ENCODE peak calls at places on chromosome 12, in ten cellular contexts. One of them, this sample, is unnamed.

GRCh38 chr12:120262852-120263724 is 2.4 kb downstream of the PXN start:
- DNase-seq in breast epithelium: no peak
- DNase-seq in Peyer's patch: no peak
- DNase-seq in effector memory CD4-positive, alpha-beta T cell: no peak
- DNase-seq in A549: no peak
- DNase-seq in prostate gland: no peak
- DNase-seq in heart left ventricle: no peak
- DNase-seq in pancreas: no peak
- DNase-seq in fibroblast of lung: no peak
- DNase-seq in mesenchymal stem cell: no peak
- DNase-seq in this sample: no peak

GRCh38 chr12:6500466-6500865 is 6.6 kb downstream of the NCAPD2 start:
- DNase-seq in breast epithelium: no peak
- DNase-seq in fibroblast of lung: no peak
- DNase-seq in Peyer's patch: no peak
- DNase-seq in prostate gland: no peak
- DNase-seq in heart left ventricle: no peak
- DNase-seq in A549: no peak
- DNase-seq in pancreas: no peak
- DNase-seq in mesenchymal stem cell: no peak
- DNase-seq in effector memory CD4-positive, alpha-beta T cell: no peak
- DNase-seq in this sample: no peak

GRCh38 chr12:63302269-63302940 is 151.4 kb upstream of the AVPR1A start:
- DNase-seq in heart left ventricle: no peak
- DNase-seq in prostate gland: no peak
- DNase-seq in A549: no peak
- DNase-seq in breast epithelium: no peak
- DNase-seq in pancreas: no peak
- DNase-seq in mesenchymal stem cell: peak; percentile 21
- DNase-seq in effector memory CD4-positive, alpha-beta T cell: no peak
- DNase-seq in Peyer's patch: no peak
- DNase-seq in fibroblast of lung: no peak
- DNase-seq in this sample: peak; percentile 38

GRCh38 chr12:50806176-50806575 is 36.5 kb upstream of the TMPRSS12 start:
- DNase-seq in prostate gland: no peak
- DNase-seq in mesenchymal stem cell: peak; percentile 48
- DNase-seq in heart left ventricle: no peak
- DNase-seq in fibroblast of lung: peak; percentile 23
- DNase-seq in Peyer's patch: no peak
- DNase-seq in effector memory CD4-positive, alpha-beta T cell: no peak
- DNase-seq in breast epithelium: no peak
- DNase-seq in pancreas: no peak
- DNase-seq in A549: no peak
- DNase-seq in this sample: no peak

GRCh38 chr12:132423251-132424117 is 66.5 kb upstream of the FBRSL1 start:
- DNase-seq in fibroblast of lung: no peak
- DNase-seq in pancreas: peak; percentile 20
- DNase-seq in mesenchymal stem cell: no peak
- DNase-seq in effector memory CD4-positive, alpha-beta T cell: peak; percentile 29
- DNase-seq in breast epithelium: no peak
- DNase-seq in A549: peak; percentile 57
- DNase-seq in heart left ventricle: no peak
- DNase-seq in Peyer's patch: no peak
- DNase-seq in prostate gland: no peak
- DNase-seq in this sample: no peak

GRCh38 chr12:126708492-126708896 is 1558.5 kb upstream of the TMEM132C start:
- DNase-seq in effector memory CD4-positive, alpha-beta T cell: no peak
- DNase-seq in heart left ventricle: no peak
- DNase-seq in Peyer's patch: no peak
- DNase-seq in breast epithelium: no peak
- DNase-seq in fibroblast of lung: no peak
- DNase-seq in prostate gland: no peak
- DNase-seq in A549: no peak
- DNase-seq in mesenchymal stem cell: no peak
- DNase-seq in pancreas: no peak
- DNase-seq in this sample: no peak

GRCh38 chr12:52151859-52152783 is 39.7 kb downstream of the KRT80 start:
- DNase-seq in prostate gland: peak; percentile 88
- DNase-seq in A549: peak; percentile 94
- DNase-seq in effector memory CD4-positive, alpha-beta T cell: peak; percentile 61
- DNase-seq in mesenchymal stem cell: peak; percentile 56
- DNase-seq in breast epithelium: peak; percentile 93
- DNase-seq in Peyer's patch: peak; percentile 46
- DNase-seq in fibroblast of lung: peak; percentile 64
- DNase-seq in heart left ventricle: peak; percentile 85
- DNase-seq in pancreas: peak; percentile 87
- DNase-seq in this sample: no peak

GRCh38 chr12:107794451-107794850 is 19.9 kb downstream of the ASCL4 start:
- DNase-seq in pancreas: no peak
- DNase-seq in breast epithelium: no peak
- DNase-seq in mesenchymal stem cell: no peak
- DNase-seq in Peyer's patch: no peak
- DNase-seq in heart left ventricle: no peak
- DNase-seq in fibroblast of lung: no peak
- DNase-seq in prostate gland: no peak
- DNase-seq in A549: no peak
- DNase-seq in effector memory CD4-positive, alpha-beta T cell: no peak
- DNase-seq in this sample: no peak

GRCh38 chr12:5525783-5526367 is 94.0 kb downstream of the NTF3 start:
- DNase-seq in breast epithelium: no peak
- DNase-seq in Peyer's patch: no peak
- DNase-seq in A549: no peak
- DNase-seq in fibroblast of lung: no peak
- DNase-seq in effector memory CD4-positive, alpha-beta T cell: no peak
- DNase-seq in prostate gland: no peak
- DNase-seq in heart left ventricle: no peak
- DNase-seq in mesenchymal stem cell: no peak
- DNase-seq in pancreas: no peak
- DNase-seq in this sample: no peak

GRCh38 chr12:79082595-79082994 is 218.0 kb downstream of the SYT1 start:
- DNase-seq in mesenchymal stem cell: no peak
- DNase-seq in pancreas: no peak
- DNase-seq in breast epithelium: no peak
- DNase-seq in Peyer's patch: no peak
- DNase-seq in prostate gland: no peak
- DNase-seq in effector memory CD4-positive, alpha-beta T cell: no peak
- DNase-seq in A549: no peak
- DNase-seq in fibroblast of lung: no peak
- DNase-seq in heart left ventricle: no peak
- DNase-seq in this sample: no peak

GRCh38 chr12:56129210-56129691 is 1.2 kb downstream of the ESYT1 start:
- DNase-seq in A549: peak; percentile 47
- DNase-seq in effector memory CD4-positive, alpha-beta T cell: peak; percentile 62
- DNase-seq in breast epithelium: peak; percentile 62
- DNase-seq in Peyer's patch: peak; percentile 88
- DNase-seq in pancreas: peak; percentile 66
- DNase-seq in prostate gland: peak; percentile 45
- DNase-seq in fibroblast of lung: peak; percentile 30
- DNase-seq in mesenchymal stem cell: peak; percentile 50
- DNase-seq in heart left ventricle: peak; percentile 86
- DNase-seq in this sample: no peak

GRCh38 chr12:99619389-99620158 is 28.0 kb upstream of the GARIN6 start:
- DNase-seq in effector memory CD4-positive, alpha-beta T cell: no peak
- DNase-seq in Peyer's patch: no peak
- DNase-seq in heart left ventricle: no peak
- DNase-seq in mesenchymal stem cell: peak; percentile 12
- DNase-seq in breast epithelium: no peak
- DNase-seq in prostate gland: no peak
- DNase-seq in A549: peak; percentile 31
- DNase-seq in fibroblast of lung: peak; percentile 39
- DNase-seq in pancreas: no peak
- DNase-seq in this sample: peak; percentile 59

GRCh38 chr12:66629138-66629880 is 49.6 kb downstream of the GRIP1 start:
- DNase-seq in Peyer's patch: no peak
- DNase-seq in fibroblast of lung: no peak
- DNase-seq in heart left ventricle: no peak
- DNase-seq in mesenchymal stem cell: no peak
- DNase-seq in effector memory CD4-positive, alpha-beta T cell: no peak
- DNase-seq in prostate gland: no peak
- DNase-seq in pancreas: no peak
- DNase-seq in breast epithelium: no peak
- DNase-seq in A549: no peak
- DNase-seq in this sample: no peak

GRCh38 chr12:51591020-51591901 is at the start of gene SCN8A:
- DNase-seq in effector memory CD4-positive, alpha-beta T cell: peak; percentile 15
- DNase-seq in heart left ventricle: peak; percentile 49
- DNase-seq in A549: peak; percentile 61
- DNase-seq in mesenchymal stem cell: peak; percentile 57
- DNase-seq in prostate gland: peak; percentile 17
- DNase-seq in fibroblast of lung: peak; percentile 32
- DNase-seq in Peyer's patch: peak; percentile 32
- DNase-seq in breast epithelium: no peak
- DNase-seq in pancreas: peak; percentile 51
- DNase-seq in this sample: no peak

GRCh38 chr12:1830981-1831930 is 10.9 kb downstream of the LRTM2 start:
- DNase-seq in pancreas: peak; percentile 94
- DNase-seq in heart left ventricle: peak; percentile 63
- DNase-seq in Peyer's patch: no peak
- DNase-seq in mesenchymal stem cell: peak; percentile 65
- DNase-seq in breast epithelium: peak; percentile 80
- DNase-seq in A549: peak; percentile 28
- DNase-seq in effector memory CD4-positive, alpha-beta T cell: no peak
- DNase-seq in fibroblast of lung: peak; percentile 57
- DNase-seq in prostate gland: peak; percentile 90
- DNase-seq in this sample: peak; percentile 35

GRCh38 chr12:87150969-87151662 is 878.1 kb downstream of the C12orf50 start:
- DNase-seq in pancreas: no peak
- DNase-seq in A549: peak; percentile 32
- DNase-seq in Peyer's patch: no peak
- DNase-seq in fibroblast of lung: no peak
- DNase-seq in prostate gland: no peak
- DNase-seq in heart left ventricle: no peak
- DNase-seq in mesenchymal stem cell: no peak
- DNase-seq in effector memory CD4-positive, alpha-beta T cell: no peak
- DNase-seq in breast epithelium: no peak
- DNase-seq in this sample: no peak
- H3K27ac ChIP-seq in pancreas: no peak overlapping the region
- H3K27ac ChIP-seq in A549: peak overlapping the region; percentile 70
- H3K27ac ChIP-seq in Peyer's patch: no peak overlapping the region
- H3K27ac ChIP-seq in fibroblast of lung: no peak overlapping the region
- H3K27ac ChIP-seq in prostate gland: no peak overlapping the region
- H3K27ac ChIP-seq in heart left ventricle: peak overlapping the region; percentile 39
- H3K27ac ChIP-seq in mesenchymal stem cell: no peak overlapping the region
- H3K27ac ChIP-seq in effector memory CD4-positive, alpha-beta T cell: no peak overlapping the region
- H3K27ac ChIP-seq in breast epithelium: no peak overlapping the region
- H3K27ac ChIP-seq in this sample: no peak overlapping the region

GRCh38 chr12:124312601-124313000 is 17.7 kb downstream of the RFLNA start:
- DNase-seq in pancreas: no peak
- DNase-seq in fibroblast of lung: no peak
- DNase-seq in mesenchymal stem cell: no peak
- DNase-seq in heart left ventricle: no peak
- DNase-seq in effector memory CD4-positive, alpha-beta T cell: no peak
- DNase-seq in A549: no peak
- DNase-seq in prostate gland: no peak
- DNase-seq in breast epithelium: no peak
- DNase-seq in Peyer's patch: no peak
- DNase-seq in this sample: no peak
- H3K27ac ChIP-seq in pancreas: no peak overlapping the region
- H3K27ac ChIP-seq in fibroblast of lung: no peak overlapping the region
- H3K27ac ChIP-seq in mesenchymal stem cell: no peak overlapping the region
- H3K27ac ChIP-seq in heart left ventricle: no peak overlapping the region
- H3K27ac ChIP-seq in effector memory CD4-positive, alpha-beta T cell: no peak overlapping the region
- H3K27ac ChIP-seq in A549: no peak overlapping the region
- H3K27ac ChIP-seq in prostate gland: no peak overlapping the region
- H3K27ac ChIP-seq in breast epithelium: no peak overlapping the region
- H3K27ac ChIP-seq in Peyer's patch: no peak overlapping the region
- H3K27ac ChIP-seq in this sample: no peak overlapping the region

GRCh38 chr12:57764662-57765002 is 2.2 kb downstream of the CYP27B1 start:
- DNase-seq in pancreas: peak; percentile 79
- DNase-seq in effector memory CD4-positive, alpha-beta T cell: no peak
- DNase-seq in fibroblast of lung: no peak
- DNase-seq in mesenchymal stem cell: no peak
- DNase-seq in breast epithelium: no peak
- DNase-seq in A549: no peak
- DNase-seq in heart left ventricle: no peak
- DNase-seq in prostate gland: no peak
- DNase-seq in Peyer's patch: no peak
- DNase-seq in this sample: no peak

GRCh38 chr12:57765698-57766463 is 997 bp downstream of the CYP27B1 start:
- DNase-seq in mesenchymal stem cell: no peak
- DNase-seq in prostate gland: no peak
- DNase-seq in A549: no peak
- DNase-seq in breast epithelium: no peak
- DNase-seq in Peyer's patch: no peak
- DNase-seq in heart left ventricle: no peak
- DNase-seq in pancreas: peak; percentile 46
- DNase-seq in fibroblast of lung: no peak
- DNase-seq in effector memory CD4-positive, alpha-beta T cell: no peak
- DNase-seq in this sample: no peak

GRCh38 chr12:57765003-57765697 is 1.7 kb downstream of the CYP27B1 start:
- DNase-seq in A549: peak; percentile 74
- DNase-seq in Peyer's patch: peak; percentile 41
- DNase-seq in effector memory CD4-positive, alpha-beta T cell: no peak
- DNase-seq in fibroblast of lung: no peak
- DNase-seq in breast epithelium: no peak
- DNase-seq in pancreas: peak; percentile 58
- DNase-seq in mesenchymal stem cell: peak; percentile 55
- DNase-seq in prostate gland: no peak
- DNase-seq in heart left ventricle: peak; percentile 75
- DNase-seq in this sample: no peak

GRCh38 chr12:57762463-57762862 is 4.4 kb downstream of the CYP27B1 start:
- DNase-seq in heart left ventricle: no peak
- DNase-seq in breast epithelium: no peak
- DNase-seq in fibroblast of lung: no peak
- DNase-seq in Peyer's patch: no peak
- DNase-seq in effector memory CD4-positive, alpha-beta T cell: no peak
- DNase-seq in A549: no peak
- DNase-seq in pancreas: no peak
- DNase-seq in prostate gland: no peak
- DNase-seq in mesenchymal stem cell: no peak
- DNase-seq in this sample: no peak

GRCh38 chr12:57763881-57764661 is 2.8 kb downstream of the CYP27B1 start:
- DNase-seq in effector memory CD4-positive, alpha-beta T cell: no peak
- DNase-seq in prostate gland: no peak
- DNase-seq in heart left ventricle: no peak
- DNase-seq in breast epithelium: no peak
- DNase-seq in A549: no peak
- DNase-seq in fibroblast of lung: no peak
- DNase-seq in pancreas: no peak
- DNase-seq in Peyer's patch: no peak
- DNase-seq in mesenchymal stem cell: no peak
- DNase-seq in this sample: no peak
- H3K27ac ChIP-seq in effector memory CD4-positive, alpha-beta T cell: no peak overlapping the region
- H3K27ac ChIP-seq in prostate gland: no peak overlapping the region
- H3K27ac ChIP-seq in heart left ventricle: no peak overlapping the region
- H3K27ac ChIP-seq in breast epithelium: no peak overlapping the region
- H3K27ac ChIP-seq in A549: peak overlapping the region; percentile 88
- H3K27ac ChIP-seq in fibroblast of lung: no peak overlapping the region
- H3K27ac ChIP-seq in pancreas: no peak overlapping the region
- H3K27ac ChIP-seq in Peyer's patch: no peak overlapping the region
- H3K27ac ChIP-seq in mesenchymal stem cell: no peak overlapping the region
- H3K27ac ChIP-seq in this sample: no peak overlapping the region

DNA sequence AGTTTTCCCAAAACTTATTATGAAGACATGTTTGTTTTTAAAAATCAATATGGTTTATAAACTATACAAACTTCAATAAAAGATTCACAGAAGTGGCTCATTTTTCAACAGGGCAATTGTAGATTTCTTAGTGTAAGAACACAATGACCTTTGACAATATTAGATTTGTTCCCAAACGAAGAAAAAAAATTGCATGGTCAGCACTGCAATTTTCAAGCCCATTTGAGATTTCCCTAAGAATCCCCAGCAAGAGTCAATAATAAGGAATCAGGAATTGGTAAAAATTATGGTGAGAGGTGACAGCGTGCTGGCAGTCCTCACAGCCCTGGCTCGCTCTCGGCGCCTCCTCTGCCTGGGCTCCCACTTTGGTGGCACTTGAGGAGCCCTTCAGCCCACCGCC is 145.8 kb downstream of the DERA start:
- DNase-seq in A549: no peak
- DNase-seq in breast epithelium: no peak
- DNase-seq in Peyer's patch: no peak
- DNase-seq in mesenchymal stem cell: no peak
- DNase-seq in heart left ventricle: no peak
- DNase-seq in prostate gland: no peak
- DNase-seq in pancreas: no peak
- DNase-seq in effector memory CD4-positive, alpha-beta T cell: no peak
- DNase-seq in fibroblast of lung: no peak
- DNase-seq in this sample: no peak
- H3K27ac ChIP-seq in A549: no peak overlapping the region
- H3K27ac ChIP-seq in breast epithelium: no peak overlapping the region
- H3K27ac ChIP-seq in Peyer's patch: no peak overlapping the region
- H3K27ac ChIP-seq in mesenchymal stem cell: no peak overlapping the region
- H3K27ac ChIP-seq in heart left ventricle: no peak overlapping the region
- H3K27ac ChIP-seq in prostate gland: no peak overlapping the region
- H3K27ac ChIP-seq in pancreas: no peak overlapping the region
- H3K27ac ChIP-seq in effector memory CD4-positive, alpha-beta T cell: no peak overlapping the region
- H3K27ac ChIP-seq in fibroblast of lung: no peak overlapping the region
- H3K27ac ChIP-seq in this sample: no peak overlapping the region

This sample was measured in brain microvascular endothelial cell.